ENCODE peak calls at places on chromosomes 7 and 10, in seven cellular contexts. U is mesenteric fat pad; P is NB4; N is RPMI8226; B is ascending aorta; E is NCI-H524; Z is stimulated activated CD8-positive, alpha-beta memory T cell treated with anti-CD3 and anti-CD28 coated beads, Interleukin-15, amount 100 ng/mL, for 24 hours. H is an unnamed sample.

GRCh38 chr7:75850222-75850621 is 28.6 kb upstream of the RHBDD2 start:
- DNase-seq in P (peak; percentile 94), E (no peak), N (no peak), U (no peak), B (no peak), Z (no peak), H (no peak)

GRCh38 chr10:103869336-103869735 is 14.0 kb upstream of the SH3PXD2A start:
- DNase-seq in B (no peak), U (no peak), N (no peak), Z (no peak), E (no peak), P (no peak), H (no peak)

GRCh38 chr10:110013615-110014293 is 6.0 kb downstream of the ADD3 start:
- DNase-seq in B (no peak), N (no peak), E (no peak), Z (no peak), U (no peak), P (peak; percentile 49), H (no peak)

GRCh38 chr7:24216576-24217116 is 67.3 kb upstream of the NPY start:
- DNase-seq in E (no peak), B (no peak), N (no peak), Z (no peak), U (no peak), P (no peak), H (no peak)

GRCh38 chr7:130303127-130303526 is 10.2 kb downstream of the CPA4 start:
- DNase-seq in N (no peak), P (no peak), Z (no peak), B (no peak), U (no peak), E (no peak), H (no peak)

GRCh38 chr7:1691096-1691495 is 21.0 kb downstream of the ELFN1 start:
- DNase-seq in U (peak; percentile 47), P (no peak), B (peak; percentile 45), E (no peak), N (no peak), Z (no peak), H (no peak)

GRCh38 chr10:96448021-96448457 is 65.7 kb downstream of the TLL2 start:
- DNase-seq in N (no peak), Z (no peak), U (no peak), P (no peak), E (no peak), B (no peak), H (no peak)

GRCh38 chr7:40570218-40570617 is 435.4 kb downstream of the SUGCT start:
- DNase-seq in N (no peak), E (no peak), Z (no peak), P (no peak), B (no peak), U (no peak), H (no peak)

GRCh38 chr7:131225619-131226101 is 102.0 kb upstream of the MKLN1 start:
- DNase-seq in U (no peak), Z (no peak), N (no peak), P (no peak), E (no peak), B (peak; percentile 70), H (no peak)

GRCh38 chr7:130134106-130134636 is 63.8 kb downstream of the KLHDC10 start:
- DNase-seq in P (no peak), N (no peak), E (no peak), Z (no peak), B (no peak), U (no peak), H (no peak)

GRCh38 chr7:128812514-128813168 is 17.6 kb upstream of the FLNC start:
- DNase-seq in U (no peak), N (peak; percentile 96), B (no peak), E (no peak), P (peak; percentile 96), Z (no peak), H (no peak)

GRCh38 chr10:58217612-58218011 is 50.1 kb downstream of the IPMK start:
- DNase-seq in B (no peak), N (no peak), E (no peak), P (no peak), Z (no peak), U (no peak), H (no peak)

GRCh38 chr7:138460176-138460648 is at the start of gene TRIM24:
- DNase-seq in P (peak; percentile 99), U (no peak), N (no peak), Z (no peak), B (no peak), E (no peak), H (no peak)

GRCh38 chr10:100141446-100142087 is 44.3 kb downstream of the ERLIN1 start:
- DNase-seq in N (no peak), Z (no peak), B (no peak), U (no peak), E (no peak), P (no peak), H (no peak)

GRCh38 chr7:150388306-150388705 is 9.2 kb downstream of the ZNF775 start:
- DNase-seq in N (no peak), U (no peak), E (peak; percentile 52), P (no peak), B (no peak), Z (no peak), H (no peak)

GRCh38 chr7:40213856-40214255 is 79.1 kb downstream of the SUGCT start:
- DNase-seq in E (no peak), N (no peak), B (no peak), P (no peak), Z (no peak), U (no peak), H (no peak)

GRCh38 chr7:30789334-30789711 is 18.1 kb downstream of the MINDY4 start:
- DNase-seq in P (peak; percentile 65), N (no peak), B (peak; percentile 87), U (no peak), E (no peak), Z (no peak), H (no peak)

GRCh38 chr10:60372436-60372835 is 17.2 kb downstream of the ANK3 start:
- DNase-seq in P (no peak), B (no peak), U (no peak), N (no peak), Z (no peak), E (no peak), H (no peak)

GRCh38 chr7:81175291-81175942 is 256.6 kb upstream of the SEMA3C start:
- DNase-seq in U (no peak), E (no peak), N (no peak), P (no peak), Z (no peak), B (no peak), H (no peak)

GRCh38 chr7:697259-697615 is 29.3 kb upstream of the DNAAF5 start:
- DNase-seq in Z (no peak), E (no peak), P (no peak), B (no peak), U (peak; percentile 88), N (no peak), H (no peak)

GRCh38 chr10:123997486-123998196 is 95.8 kb downstream of the CHST15 start:
- DNase-seq in P (peak; percentile 54), N (peak; percentile 85), Z (no peak), U (peak; percentile 62), E (no peak), B (no peak), H (no peak)

GRCh38 chr7:96931891-96932290 is 73.5 kb upstream of the DLX6 start:
- DNase-seq in N (no peak), B (no peak), U (no peak), E (no peak), P (no peak), Z (no peak), H (no peak)

GRCh38 chr7:140060788-140061606 is 1.8 kb downstream of the PARP12 start:
- DNase-seq in U (no peak), P (peak; percentile 28), N (peak; percentile 81), B (no peak), Z (no peak), E (peak; percentile 30), H (no peak)

GRCh38 chr10:88064608-88065383 is 201.4 kb downstream of the PTEN start:
- DNase-seq in E (peak; percentile 1), U (no peak), Z (no peak), B (peak; percentile 84), N (peak; percentile 63), P (peak; percentile 100), H (no peak)

GRCh38 chr7:390761-391410 is 100.9 kb downstream of the FOXL3 start:
- DNase-seq in Z (no peak), U (peak; percentile 88), E (no peak), N (no peak), P (no peak), B (no peak), H (no peak)

GRCh38 chr7:90655566-90655965 is 59.4 kb downstream of the CDK14 start:
- DNase-seq in P (peak; percentile 60), U (no peak), B (no peak), N (no peak), E (no peak), Z (no peak), H (no peak)

GRCh38 chr10:123553810-123554430 is 112.2 kb upstream of the GPR26 start:
- DNase-seq in Z (no peak), P (no peak), N (no peak), B (no peak), U (no peak), E (no peak), H (no peak)

GRCh38 chr7:112202819-112203218 is 3.4 kb downstream of the DOCK4 start:
- DNase-seq in Z (no peak), E (peak; percentile 15), N (peak; percentile 80), U (no peak), P (peak; percentile 36), B (no peak), H (no peak)

GRCh38 chr10:22345301-22346086 is at the start of gene SPAG6:
- DNase-seq in E (peak; percentile 12), Z (no peak), U (peak; percentile 91), B (peak; percentile 73), P (no peak), N (peak; percentile 42), H (no peak)

GRCh38 chr7:129176853-129177369 is 11.5 kb upstream of the SMO start:
- DNase-seq in N (no peak), P (no peak), E (no peak), B (no peak), U (no peak), Z (no peak), H (no peak)

GRCh38 chr7:158533386-158534133 is 54.1 kb downstream of the PTPRN2 start:
- DNase-seq in P (no peak), U (no peak), N (no peak), B (no peak), E (no peak), Z (no peak), H (no peak)

GRCh38 chr10:75978213-75978612 is 546.8 kb downstream of the LRMDA start:
- DNase-seq in Z (no peak), N (no peak), U (no peak), E (no peak), B (no peak), P (no peak), H (no peak)